ENCODE peak calls at places on chromosomes 1 and 21, in five cellular contexts. O is fibroblast of the aortic adventitia, V is A549, E is mucosa of descending colon, U is astrocyte of the cerebellum. H is an unnamed sample.

GRCh38 chr1:156750932-156751723 is at the start of gene HDGF:
- DNase-seq in U (no peak), O (peak; percentile 25), E (peak; percentile 80), V (peak; percentile 35), H (no peak)

GRCh38 chr21:44952116-44952928 is 12.5 kb downstream of the SLX9 start:
- DNase-seq in U (no peak), E (peak; percentile 46), O (no peak), V (no peak), H (no peak)

GRCh38 chr1:29824025-29824424 is 587.7 kb downstream of the PTPRU start:
- DNase-seq in O (no peak), U (no peak), E (no peak), V (no peak), H (no peak)

GRCh38 chr1:152026895-152027294 is 9.9 kb downstream of the S100A11 start:
- DNase-seq in O (peak; percentile 68), E (no peak), U (no peak), V (no peak), H (no peak)

GRCh38 chr1:1173061-1173792 is 453 bp upstream of the TTLL10 start:
- DNase-seq in E (no peak), O (no peak), U (no peak), V (no peak), H (no peak)

GRCh38 chr1:221845650-221846371 is 103.9 kb upstream of the DUSP10 start:
- DNase-seq in V (peak; percentile 59), U (peak; percentile 72), O (peak; percentile 62), E (no peak), H (peak; percentile 96)

GRCh38 chr1:54153548-54154439 is 994 bp upstream of the CDCP2 start:
- DNase-seq in U (peak; percentile 40), E (no peak), O (peak; percentile 88), V (no peak), H (peak; percentile 50)

GRCh38 chr21:34526618-34527290 is 14.7 kb upstream of the KCNE1 start:
- DNase-seq in U (peak; percentile 100), V (peak; percentile 93), O (peak; percentile 100), E (peak; percentile 62), H (peak; percentile 79)

GRCh38 chr1:118978914-118979701 is 9.0 kb downstream of the TBX15 start:
- DNase-seq in E (no peak), V (no peak), U (no peak), O (no peak), H (no peak)

GRCh38 chr1:116666747-116667576 is 571 bp downstream of the IGSF3 start:
- DNase-seq in U (no peak), V (no peak), E (no peak), O (no peak), H (no peak)

GRCh38 chr1:116666090-116666489 is 1.4 kb downstream of the IGSF3 start:
- DNase-seq in U (no peak), V (no peak), O (no peak), E (no peak), H (no peak)

GRCh38 chr1:116665001-116665400 is 2.5 kb downstream of the IGSF3 start:
- DNase-seq in E (no peak), U (no peak), O (no peak), V (no peak), H (no peak)

GRCh38 chr1:116667577-116668105 is at the start of gene IGSF3:
- DNase-seq in E (peak; percentile 87), U (no peak), O (no peak), V (peak; percentile 53), H (no peak)

DNA sequence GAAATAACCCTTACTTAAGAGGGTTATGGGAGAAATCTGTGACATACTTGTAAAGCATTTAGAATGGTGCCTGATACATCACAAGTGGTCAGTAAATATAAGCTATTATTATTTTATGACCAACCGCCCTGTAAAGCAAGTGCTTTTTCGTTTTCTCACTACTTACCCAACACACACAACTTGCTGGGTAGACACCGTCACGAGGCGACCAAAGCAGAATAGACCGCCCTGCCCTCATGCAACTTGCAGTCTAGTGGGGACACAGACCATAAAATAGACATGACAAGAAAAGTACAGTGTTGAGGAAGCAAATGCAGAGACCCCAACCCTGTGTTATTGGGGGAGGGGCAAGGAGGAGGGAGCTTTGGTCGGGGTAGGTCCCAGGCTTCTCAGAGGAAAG is 744 bp upstream of the IGSF3 start:
- DNase-seq in O (no peak), V (no peak), U (no peak), E (no peak), H (no peak)
- H3K4me3 ChIP-seq in O (no peak overlapping the region), V (peak overlapping the region; percentile 79), U (no peak overlapping the region), E (no peak overlapping the region), H (peak overlapping the region; percentile 65)

GRCh38 chr1:36419569-36419968 is 21.9 kb upstream of the LSM10 start:
- DNase-seq in V (no peak), O (peak; percentile 68), U (no peak), E (no peak), H (no peak)
- TF ChIP-seq CTCF in V (no peak), O (no peak), U (no peak), E (no peak), H (no peak)

GRCh38 chr1:167627865-167628641 is 2.0 kb upstream of the RCSD1 start:
- DNase-seq in V (no peak), E (peak; percentile 76), U (no peak), O (no peak), H (no peak)
- H3K4me3 ChIP-seq in V (no peak overlapping the region), E (no peak overlapping the region), U (no peak overlapping the region), O (no peak overlapping the region), H (no peak overlapping the region)

GRCh38 chr1:114723457-114723856 is 6.9 kb upstream of the NRAS start:
- DNase-seq in E (no peak), V (no peak), O (no peak), U (no peak), H (no peak)

GRCh38 chr1:114719424-114719787 is 2.8 kb upstream of the NRAS start:
- DNase-seq in O (peak; percentile 11), U (no peak), V (no peak), E (no peak), H (no peak)

GRCh38 chr1:114723915-114724314 is 7.3 kb upstream of the NRAS start:
- DNase-seq in U (no peak), O (peak; percentile 16), V (no peak), E (no peak), H (no peak)

GRCh38 chr1:114718661-114719423 is 2.3 kb upstream of the NRAS start:
- DNase-seq in O (peak; percentile 25), U (no peak), E (no peak), V (no peak), H (no peak)

GRCh38 chr1:114720492-114720891 is 3.9 kb upstream of the NRAS start:
- DNase-seq in U (no peak), V (no peak), E (no peak), O (no peak), H (no peak)
- TF ChIP-seq CTCF in U (no peak), V (no peak), E (no peak), O (no peak), H (no peak)

GRCh38 chr1:78101514-78101913 is 55.7 kb downstream of the GIPC2 start:
- DNase-seq in O (peak; percentile 99), U (peak; percentile 96), E (no peak), V (peak; percentile 63), H (peak; percentile 43)

GRCh38 chr1:78104322-78104721 is 58.6 kb downstream of the GIPC2 start:
- DNase-seq in O (peak; percentile 63), U (no peak), E (no peak), V (no peak), H (no peak)

GRCh38 chr1:78101051-78101450 is 55.3 kb downstream of the GIPC2 start:
- DNase-seq in O (no peak), U (no peak), V (no peak), E (no peak), H (no peak)

GRCh38 chr1:78102916-78103315 is 57.1 kb downstream of the GIPC2 start:
- DNase-seq in V (no peak), O (no peak), E (no peak), U (no peak), H (no peak)

DNA sequence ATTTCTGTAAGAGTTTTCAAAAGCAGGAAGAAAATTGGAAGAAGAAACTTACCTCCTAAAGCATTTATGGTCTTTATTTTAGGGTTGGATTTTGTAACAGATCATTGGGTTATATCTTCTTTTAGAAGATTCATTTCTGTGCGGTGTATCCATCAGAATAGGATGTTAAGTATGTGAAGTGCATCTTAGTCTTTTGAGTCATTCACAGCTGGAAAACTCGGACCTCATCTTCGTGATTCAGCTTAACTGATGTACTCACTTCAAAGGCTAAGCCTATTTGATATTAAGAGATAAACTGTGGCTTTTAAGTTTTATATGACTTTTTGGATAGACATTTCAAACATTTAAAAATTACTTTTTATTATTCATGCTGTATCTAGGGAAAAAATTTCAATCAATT is 56.3 kb downstream of the GIPC2 start:
- DNase-seq in U (peak; percentile 67), V (peak; percentile 28), E (no peak), O (peak; percentile 75), H (no peak)
- H3K4me3 ChIP-seq in U (no peak overlapping the region), V (no peak overlapping the region), E (no peak overlapping the region), O (no peak overlapping the region), H (no peak overlapping the region)

GRCh38 chr1:235601087-235601486 is 48.5 kb downstream of the GNG4 start:
- DNase-seq in E (no peak), O (peak; percentile 13), V (peak; percentile 16), U (no peak), H (no peak)
- TF ChIP-seq CTCF in E (no peak), O (peak; percentile 34), V (peak; percentile 47), U (peak; percentile 43), H (peak; percentile 37)

GRCh38 chr1:234584926-234585325 is 25.1 kb downstream of the IRF2BP2 start:
- DNase-seq in E (no peak), V (no peak), O (no peak), U (no peak), H (no peak)
- H3K4me3 ChIP-seq in E (no peak overlapping the region), V (no peak overlapping the region), O (no peak overlapping the region), U (no peak overlapping the region), H (no peak overlapping the region)

GRCh38 chr1:31954607-31955283 is 16.6 kb upstream of the PTP4A2 start:
- DNase-seq in V (peak; percentile 95), O (peak; percentile 99), U (peak; percentile 89), E (peak; percentile 83), H (no peak)

GRCh38 chr1:31959521-31959920 is 21.4 kb upstream of the PTP4A2 start:
- DNase-seq in U (no peak), O (no peak), E (no peak), V (no peak), H (no peak)

GRCh38 chr1:31952825-31953220 is 14.7 kb upstream of the PTP4A2 start:
- DNase-seq in E (no peak), O (no peak), V (no peak), U (no peak), H (no peak)

GRCh38 chr1:31957701-31958674 is 19.8 kb upstream of the PTP4A2 start:
- DNase-seq in E (no peak), U (no peak), O (no peak), V (peak; percentile 16), H (no peak)

GRCh38 chr1:31955917-31956736 is 18.0 kb upstream of the PTP4A2 start:
- DNase-seq in O (peak; percentile 100), V (peak; percentile 95), U (peak; percentile 98), E (peak; percentile 87), H (no peak)
- TF ChIP-seq CTCF in O (peak; percentile 65), V (peak; percentile 17), U (peak; percentile 52), E (no peak), H (no peak)